ENCODE peak calls at places on chromosomes 2 and 18, in eight cellular contexts. Y, J, D, N, A, Q, M and L are unnamed samples.

GRCh38 chr2:20611077-20611843 is 39.6 kb downstream of the HS1BP3 start:
- DNase-seq in Y (peak), A (peak), J (no peak), Q (peak), M (peak), D (peak), N (peak), L (no peak)

GRCh38 chr2:22842209-22842608 is 542.8 kb upstream of the KLHL29 start:
- DNase-seq in Q (no peak), A (no peak), M (no peak), Y (no peak), D (no peak), J (no peak), N (no peak), L (no peak)

GRCh38 chr2:120660056-120660694 is 75.5 kb upstream of the GLI2 start:
- DNase-seq in M (no peak), Y (no peak), D (peak), A (no peak), Q (no peak), N (no peak), J (no peak), L (no peak)

GRCh38 chr2:239826786-239827510 is 198.2 kb downstream of the NDUFA10 start:
- DNase-seq in N (no peak), Y (peak), J (no peak), A (no peak), M (no peak), Q (no peak), D (peak), L (no peak)

GRCh38 chr2:18387479-18388206 is 172.8 kb downstream of the RDH14 start:
- DNase-seq in D (peak), A (peak), N (peak), Q (no peak), Y (peak), M (peak), J (no peak), L (peak)

GRCh38 chr2:206443735-206444527 is 599 bp downstream of the ADAM23 start:
- DNase-seq in M (peak), N (peak), A (no peak), D (peak), Y (peak), Q (no peak), J (peak), L (no peak)

GRCh38 chr18:37499008-37499407 is 66.6 kb downstream of the CELF4 start:
- DNase-seq in Y (no peak), D (no peak), J (no peak), N (no peak), M (no peak), A (no peak), Q (no peak), L (no peak)

GRCh38 chr2:234292205-234292954 is 204.5 kb downstream of the ARL4C start:
- DNase-seq in J (peak), Y (peak), A (no peak), Q (no peak), M (peak), N (no peak), D (no peak), L (no peak)

GRCh38 chr2:207734264-207734635 is 22.8 kb downstream of the CCNYL1 start:
- DNase-seq in N (peak), J (no peak), M (peak), A (no peak), Q (no peak), D (no peak), Y (peak), L (no peak)

GRCh38 chr18:36179562-36180334 is 7.5 kb upstream of the MOCOS start:
- DNase-seq in A (peak), D (no peak), Y (no peak), J (no peak), N (peak), M (peak), Q (no peak), L (peak)

GRCh38 chr2:188291617-188292445 is at the start of gene GULP1:
- DNase-seq in A (peak), Q (no peak), D (peak), N (peak), M (peak), J (peak), Y (peak), L (peak)

GRCh38 chr2:215435261-215435808 is 533 bp downstream of the FN1 start:
- DNase-seq in Y (peak), Q (no peak), N (peak), D (peak), A (peak), J (peak), M (peak), L (no peak)

GRCh38 chr2:64262816-64263215 is 118.6 kb upstream of the PELI1 start:
- DNase-seq in Y (no peak), J (no peak), N (no peak), Q (no peak), D (peak), A (peak), M (no peak), L (no peak)

GRCh38 chr18:39188278-39188677 is 1622.7 kb upstream of the CELF4 start:
- DNase-seq in Q (no peak), N (no peak), J (no peak), M (no peak), Y (no peak), D (peak), A (no peak), L (no peak)

GRCh38 chr18:8703181-8703638 is 2.1 kb upstream of the MTCL1 start:
- DNase-seq in M (no peak), Q (no peak), A (no peak), J (no peak), D (peak), N (no peak), Y (peak), L (no peak)

GRCh38 chr2:159054985-159055384 is 86.5 kb downstream of the TANC1 start:
- DNase-seq in N (no peak), Q (no peak), J (no peak), A (no peak), M (no peak), Y (no peak), D (no peak), L (no peak)

GRCh38 chr2:159936471-159936870 is 125.9 kb downstream of the PLA2R1 start:
- DNase-seq in J (no peak), M (no peak), Q (no peak), D (peak), A (no peak), Y (no peak), N (no peak), L (no peak)

GRCh38 chr2:237705225-237705524 is 77.8 kb downstream of the LRRFIP1 start:
- DNase-seq in N (no peak), Q (no peak), D (no peak), J (no peak), M (no peak), Y (peak), A (no peak), L (no peak)

GRCh38 chr2:76008001-76008702 is 297.4 kb upstream of the GCFC2 start:
- DNase-seq in N (no peak), A (peak), M (no peak), Q (no peak), J (no peak), D (peak), Y (no peak), L (no peak)

GRCh38 chr2:236675051-236675450 is 105.4 kb downstream of the ACKR3 start:
- DNase-seq in Q (no peak), J (no peak), M (peak), Y (peak), D (no peak), A (no peak), N (no peak), L (no peak)

GRCh38 chr18:26963292-26963691 is 97.8 kb upstream of the AQP4 start:
- DNase-seq in J (no peak), Q (no peak), N (no peak), Y (no peak), D (no peak), A (no peak), M (peak), L (no peak)
- TF ChIP-seq CTCF in J (no peak), Q (no peak), N (peak), Y (no peak), D (peak), A (no peak), M (no peak), L (no peak)

GRCh38 chr18:58579561-58580047 is 49.3 kb downstream of the ALPK2 start:
- DNase-seq in Q (peak), D (no peak), M (peak), N (no peak), A (no peak), J (no peak), Y (peak), L (no peak)
- H3K4me3 ChIP-seq in Q (peak), D (no peak), M (no peak), N (no peak), A (no peak), J (no peak), Y (peak), L (peak)

GRCh38 chr2:9207641-9208301 is 1.2 kb downstream of the ASAP2 start:
- DNase-seq in A (peak), M (no peak), Q (no peak), J (no peak), D (peak), N (peak), Y (peak), L (no peak)

GRCh38 chr2:9204939-9205338 is 1.7 kb upstream of the ASAP2 start:
- DNase-seq in J (no peak), A (no peak), D (no peak), Y (no peak), M (no peak), Q (no peak), N (no peak), L (no peak)

GRCh38 chr2:9206991-9207640 is 504 bp downstream of the ASAP2 start:
- DNase-seq in J (no peak), Q (no peak), A (peak), D (peak), N (no peak), Y (peak), M (no peak), L (no peak)

GRCh38 chr2:9205481-9205880 is 1.1 kb upstream of the ASAP2 start:
- DNase-seq in Q (no peak), D (no peak), M (no peak), N (no peak), Y (no peak), J (no peak), A (no peak), L (no peak)

GRCh38 chr2:9205963-9206948 is at the start of gene ASAP2:
- DNase-seq in N (peak), D (peak), J (peak), M (peak), A (peak), Q (no peak), Y (peak), L (no peak)
- TF ChIP-seq CTCF in N (peak), D (peak), J (peak), M (peak), A (peak), Q (peak), Y (peak), L (peak)

DNA sequence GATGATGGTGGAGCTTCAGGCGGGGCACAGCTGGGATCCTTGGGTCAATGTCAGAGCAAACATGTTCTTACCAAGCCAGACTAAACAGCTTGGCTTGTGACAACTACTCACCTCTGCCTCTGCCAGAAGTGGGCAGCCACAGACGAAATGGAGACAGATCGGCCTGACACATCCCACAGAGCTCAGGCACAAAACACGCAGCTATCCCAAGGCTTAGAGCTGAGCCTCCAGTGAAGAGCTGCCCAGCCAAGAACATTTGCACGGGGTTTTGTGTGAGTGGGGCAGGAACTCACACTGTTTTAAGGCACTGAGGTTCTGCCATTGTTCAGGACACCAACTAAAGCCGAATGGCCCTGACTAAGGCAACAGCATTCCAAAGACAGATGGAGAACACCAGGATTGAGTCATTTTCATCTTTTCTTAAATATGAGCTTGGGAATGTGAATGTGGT is 12.8 kb downstream of the PXDN start:
- DNase-seq in Y (peak), Q (no peak), M (no peak), A (no peak), N (no peak), J (no peak), D (peak), L (no peak)
- H3K4me3 ChIP-seq in Y (peak), Q (no peak), M (no peak), A (no peak), N (no peak), J (no peak), D (no peak), L (peak)